ENCODE peak calls at places on chromosomes 2 and 18, in eight cellular contexts. One of them, this sample, is unnamed.

GRCh38 chr2:95356821-95357700 is 45.4 kb upstream of the FAHD2A start:
- DNase-seq in A172: no peak
- DNase-seq in body of pancreas: no peak
- DNase-seq in EL: no peak
- DNase-seq in neural progenitor cell: no peak
- DNase-seq in ureter: peak
- DNase-seq in head of caudate nucleus: no peak
- DNase-seq in cardiac fibroblast: no peak
- DNase-seq in this sample: no peak

GRCh38 chr2:118577202-118577601 is 270.2 kb downstream of the EN1 start:
- DNase-seq in A172: no peak
- DNase-seq in body of pancreas: no peak
- DNase-seq in EL: no peak
- DNase-seq in neural progenitor cell: no peak
- DNase-seq in ureter: no peak
- DNase-seq in head of caudate nucleus: no peak
- DNase-seq in cardiac fibroblast: no peak
- DNase-seq in this sample: peak

GRCh38 chr2:180559766-180560165 is 420.6 kb upstream of the UBE2E3 start:
- DNase-seq in A172: no peak
- DNase-seq in body of pancreas: no peak
- DNase-seq in EL: no peak
- DNase-seq in neural progenitor cell: no peak
- DNase-seq in ureter: no peak
- DNase-seq in head of caudate nucleus: no peak
- DNase-seq in cardiac fibroblast: peak
- DNase-seq in this sample: no peak

GRCh38 chr2:80073134-80073561 is 231.4 kb downstream of the LRRTM1 start:
- DNase-seq in A172: peak
- DNase-seq in body of pancreas: peak
- DNase-seq in EL: peak
- DNase-seq in neural progenitor cell: peak
- DNase-seq in ureter: no peak
- DNase-seq in head of caudate nucleus: peak
- DNase-seq in cardiac fibroblast: peak
- DNase-seq in this sample: peak

GRCh38 chr18:59686260-59686659 is 11.0 kb downstream of the CCBE1 start:
- DNase-seq in A172: no peak
- DNase-seq in body of pancreas: no peak
- DNase-seq in EL: no peak
- DNase-seq in neural progenitor cell: no peak
- DNase-seq in ureter: no peak
- DNase-seq in head of caudate nucleus: no peak
- DNase-seq in cardiac fibroblast: no peak
- DNase-seq in this sample: no peak

GRCh38 chr2:54768772-54769428 is 45.4 kb downstream of the EML6 start:
- DNase-seq in A172: peak
- DNase-seq in body of pancreas: no peak
- DNase-seq in EL: no peak
- DNase-seq in neural progenitor cell: no peak
- DNase-seq in ureter: no peak
- DNase-seq in head of caudate nucleus: no peak
- DNase-seq in cardiac fibroblast: no peak
- DNase-seq in this sample: no peak

GRCh38 chr18:62396381-62396780 is 71.3 kb downstream of the TNFRSF11A start:
- DNase-seq in A172: no peak
- DNase-seq in body of pancreas: no peak
- DNase-seq in EL: no peak
- DNase-seq in neural progenitor cell: no peak
- DNase-seq in ureter: no peak
- DNase-seq in head of caudate nucleus: no peak
- DNase-seq in cardiac fibroblast: no peak
- DNase-seq in this sample: no peak

GRCh38 chr2:30736461-30737325 is 70.6 kb downstream of the CAPN13 start:
- DNase-seq in A172: no peak
- DNase-seq in body of pancreas: peak
- DNase-seq in EL: no peak
- DNase-seq in neural progenitor cell: no peak
- DNase-seq in ureter: no peak
- DNase-seq in head of caudate nucleus: no peak
- DNase-seq in cardiac fibroblast: no peak
- DNase-seq in this sample: no peak

GRCh38 chr18:78908462-78908861 is 71.2 kb upstream of the SALL3 start:
- DNase-seq in A172: no peak
- DNase-seq in body of pancreas: no peak
- DNase-seq in EL: no peak
- DNase-seq in neural progenitor cell: no peak
- DNase-seq in ureter: no peak
- DNase-seq in head of caudate nucleus: no peak
- DNase-seq in cardiac fibroblast: no peak
- DNase-seq in this sample: no peak

GRCh38 chr2:224190871-224191270 is 151.8 kb upstream of the SERPINE2 start:
- DNase-seq in A172: peak
- DNase-seq in body of pancreas: no peak
- DNase-seq in EL: peak
- DNase-seq in neural progenitor cell: no peak
- DNase-seq in ureter: no peak
- DNase-seq in head of caudate nucleus: no peak
- DNase-seq in cardiac fibroblast: peak
- DNase-seq in this sample: peak

GRCh38 chr2:239035361-239035814 is 187.5 kb downstream of the TWIST2 start:
- DNase-seq in A172: peak
- DNase-seq in body of pancreas: peak
- DNase-seq in EL: peak
- DNase-seq in neural progenitor cell: peak
- DNase-seq in ureter: no peak
- DNase-seq in head of caudate nucleus: peak
- DNase-seq in cardiac fibroblast: peak
- DNase-seq in this sample: peak

GRCh38 chr2:176817061-176817565 is 395.5 kb upstream of the HNRNPA3 start:
- DNase-seq in A172: peak
- DNase-seq in body of pancreas: no peak
- DNase-seq in EL: no peak
- DNase-seq in neural progenitor cell: peak
- DNase-seq in ureter: no peak
- DNase-seq in head of caudate nucleus: peak
- DNase-seq in cardiac fibroblast: no peak
- DNase-seq in this sample: peak

GRCh38 chr2:118013221-118013723 is 598 bp downstream of the CCDC93 start:
- DNase-seq in A172: peak
- DNase-seq in body of pancreas: peak
- DNase-seq in EL: peak
- DNase-seq in neural progenitor cell: peak
- DNase-seq in ureter: no peak
- DNase-seq in head of caudate nucleus: peak
- DNase-seq in cardiac fibroblast: no peak
- DNase-seq in this sample: peak

GRCh38 chr2:218291318-218291933 is 877 bp downstream of the TMBIM1 start:
- DNase-seq in A172: no peak
- DNase-seq in body of pancreas: no peak
- DNase-seq in EL: peak
- DNase-seq in neural progenitor cell: no peak
- DNase-seq in ureter: no peak
- DNase-seq in head of caudate nucleus: no peak
- DNase-seq in cardiac fibroblast: peak
- DNase-seq in this sample: peak

GRCh38 chr2:81981616-81982015 is 1677.1 kb upstream of the LRRTM1 start:
- DNase-seq in A172: no peak
- DNase-seq in body of pancreas: no peak
- DNase-seq in EL: no peak
- DNase-seq in neural progenitor cell: no peak
- DNase-seq in ureter: no peak
- DNase-seq in head of caudate nucleus: no peak
- DNase-seq in cardiac fibroblast: no peak
- DNase-seq in this sample: no peak

GRCh38 chr2:50196775-50197482 is 835.0 kb downstream of the NRXN1 start:
- DNase-seq in A172: no peak
- DNase-seq in body of pancreas: no peak
- DNase-seq in EL: no peak
- DNase-seq in neural progenitor cell: no peak
- DNase-seq in ureter: no peak
- DNase-seq in head of caudate nucleus: no peak
- DNase-seq in cardiac fibroblast: no peak
- DNase-seq in this sample: no peak

GRCh38 chr2:56680971-56681631 is 497.3 kb downstream of the CCDC85A start:
- DNase-seq in A172: peak
- DNase-seq in body of pancreas: no peak
- DNase-seq in EL: peak
- DNase-seq in neural progenitor cell: no peak
- DNase-seq in ureter: no peak
- DNase-seq in head of caudate nucleus: no peak
- DNase-seq in cardiac fibroblast: peak
- DNase-seq in this sample: peak

GRCh38 chr18:73717570-73717969 is 430.1 kb downstream of the FBXO15 start:
- DNase-seq in A172: peak
- DNase-seq in body of pancreas: no peak
- DNase-seq in EL: peak
- DNase-seq in neural progenitor cell: no peak
- DNase-seq in ureter: no peak
- DNase-seq in head of caudate nucleus: no peak
- DNase-seq in cardiac fibroblast: no peak
- DNase-seq in this sample: no peak

GRCh38 chr2:85421706-85422457 is 3.4 kb downstream of the SH2D6 start:
- DNase-seq in A172: no peak
- DNase-seq in body of pancreas: peak
- DNase-seq in EL: no peak
- DNase-seq in neural progenitor cell: no peak
- DNase-seq in ureter: no peak
- DNase-seq in head of caudate nucleus: no peak
- DNase-seq in cardiac fibroblast: no peak
- DNase-seq in this sample: no peak

GRCh38 chr2:39636306-39636705 is 29.4 kb upstream of the TMEM178A start:
- DNase-seq in A172: no peak
- DNase-seq in body of pancreas: no peak
- DNase-seq in EL: no peak
- DNase-seq in neural progenitor cell: no peak
- DNase-seq in ureter: no peak
- DNase-seq in head of caudate nucleus: no peak
- DNase-seq in cardiac fibroblast: no peak
- DNase-seq in this sample: no peak

GRCh38 chr2:236354973-236355595 is 90.9 kb upstream of the ASB18 start:
- DNase-seq in A172: no peak
- DNase-seq in body of pancreas: no peak
- DNase-seq in EL: no peak
- DNase-seq in neural progenitor cell: no peak
- DNase-seq in ureter: no peak
- DNase-seq in head of caudate nucleus: no peak
- DNase-seq in cardiac fibroblast: no peak
- DNase-seq in this sample: no peak

GRCh38 chr2:136179602-136179975 is 61.6 kb upstream of the CXCR4 start:
- DNase-seq in A172: no peak
- DNase-seq in body of pancreas: no peak
- DNase-seq in EL: no peak
- DNase-seq in neural progenitor cell: no peak
- DNase-seq in ureter: no peak
- DNase-seq in head of caudate nucleus: no peak
- DNase-seq in cardiac fibroblast: no peak
- DNase-seq in this sample: no peak

GRCh38 chr2:152581360-152581759 is 135.9 kb downstream of the PRPF40A start:
- DNase-seq in A172: no peak
- DNase-seq in body of pancreas: no peak
- DNase-seq in EL: no peak
- DNase-seq in neural progenitor cell: peak
- DNase-seq in ureter: no peak
- DNase-seq in head of caudate nucleus: no peak
- DNase-seq in cardiac fibroblast: no peak
- DNase-seq in this sample: no peak